ENCODE peak calls at places on chromosomes 7 and 10, in eight cellular contexts. K, U, B, O, E, M, Y and C are unnamed samples.

GRCh38 chr10:70232155-70232858 is 922 bp downstream of the PPA1 start:
- DNase-seq in K (peak), U (peak), B (no peak), O (peak), E (no peak), M (no peak), Y (no peak), C (no peak)

GRCh38 chr7:43646603-43647313 is 63.9 kb downstream of the STK17A start:
- DNase-seq in K (no peak), U (no peak), B (no peak), O (peak), E (no peak), M (no peak), Y (no peak), C (peak)

GRCh38 chr7:34544621-34545020 is 113.4 kb upstream of the NPSR1 start:
- DNase-seq in K (no peak), U (no peak), B (no peak), O (peak), E (no peak), M (no peak), Y (no peak), C (no peak)

GRCh38 chr10:58697691-58698090 is 185.0 kb downstream of the BICC1 start:
- DNase-seq in K (no peak), U (no peak), B (no peak), O (no peak), E (no peak), M (no peak), Y (no peak), C (no peak)

GRCh38 chr10:74227697-74228424 is 76.8 kb downstream of the ADK start:
- DNase-seq in K (no peak), U (no peak), B (no peak), O (no peak), E (no peak), M (no peak), Y (no peak), C (peak)

GRCh38 chr7:71429116-71429515 is 297.2 kb downstream of the GALNT17 start:
- DNase-seq in K (no peak), U (no peak), B (no peak), O (no peak), E (no peak), M (peak), Y (no peak), C (no peak)

GRCh38 chr10:93436577-93436976 is 45.6 kb downstream of the MYOF start:
- DNase-seq in K (no peak), U (no peak), B (no peak), O (peak), E (peak), M (peak), Y (peak), C (peak)

GRCh38 chr7:6608081-6608480 is 7.3 kb upstream of the ZNF853 start:
- DNase-seq in K (no peak), U (no peak), B (no peak), O (no peak), E (no peak), M (no peak), Y (no peak), C (no peak)

GRCh38 chr10:106535304-106535964 is 629.1 kb downstream of the SORCS1 start:
- DNase-seq in K (no peak), U (no peak), B (no peak), O (no peak), E (no peak), M (no peak), Y (no peak), C (no peak)

GRCh38 chr10:101244321-101245050 is 15.2 kb upstream of the LBX1 start:
- DNase-seq in K (no peak), U (no peak), B (no peak), O (no peak), E (no peak), M (peak), Y (peak), C (peak)

GRCh38 chr7:149385195-149385955 is 75.5 kb downstream of the ZNF777 start:
- DNase-seq in K (no peak), U (no peak), B (no peak), O (no peak), E (no peak), M (no peak), Y (no peak), C (no peak)